ENCODE peak calls at places on chromosomes 12 and 14, in eight cellular contexts. R is psoas muscle; K is left lung; C is brain microvascular endothelial cell; T is pancreas; A is CD8-positive, alpha-beta T cell; O is heart left ventricle; F is CD4-positive, alpha-beta T cell. V is an unnamed sample.

GRCh38 chr12:50222275-50222783 is 55.2 kb upstream of the CERS5 start:
- DNase-seq in O (peak), F (no peak), C (peak), T (no peak), A (no peak), K (no peak), R (no peak), V (no peak)

GRCh38 chr12:59808317-59808910 is 212.6 kb downstream of the SLC16A7 start:
- DNase-seq in F (no peak), C (no peak), A (no peak), T (no peak), O (no peak), K (no peak), R (no peak), V (no peak)

GRCh38 chr14:37230551-37231194 is 32.9 kb downstream of the MIPOL1 start:
- DNase-seq in R (no peak), O (no peak), C (peak), K (no peak), F (no peak), A (no peak), T (no peak), V (no peak)

GRCh38 chr14:75977544-75977943 is 4.3 kb downstream of the TGFB3 start:
- DNase-seq in A (no peak), R (no peak), C (no peak), K (no peak), F (no peak), T (no peak), O (no peak), V (no peak)

GRCh38 chr12:617304-617915 is 45.8 kb downstream of the NINJ2 start:
- DNase-seq in C (no peak), K (peak), O (peak), A (no peak), F (no peak), T (no peak), R (peak), V (no peak)

GRCh38 chr12:76455582-76456345 is 103.8 kb downstream of the OSBPL8 start:
- DNase-seq in O (no peak), F (no peak), T (no peak), C (peak), A (no peak), K (no peak), R (no peak), V (no peak)

GRCh38 chr14:99575043-99576023 is 28.7 kb downstream of the CCDC85C start:
- DNase-seq in O (peak), F (no peak), C (no peak), T (peak), A (no peak), K (peak), R (no peak), V (no peak)

GRCh38 chr12:5200276-5201087 is 156.8 kb downstream of the KCNA5 start:
- DNase-seq in T (peak), O (peak), A (no peak), K (peak), C (peak), R (peak), F (no peak), V (no peak)

GRCh38 chr14:51368721-51369163 is 128.7 kb downstream of the TMX1 start:
- DNase-seq in C (peak), O (peak), K (no peak), F (no peak), T (no peak), A (no peak), R (no peak), V (no peak)

GRCh38 chr12:132662901-132663755 is 24.0 kb downstream of the POLE start:
- DNase-seq in O (no peak), A (no peak), F (no peak), C (no peak), T (no peak), K (no peak), R (no peak), V (no peak)

GRCh38 chr14:64956697-64957412 is 14.3 kb upstream of the GPX2 start:
- DNase-seq in F (no peak), O (no peak), T (peak), A (no peak), R (no peak), K (no peak), C (no peak), V (no peak)

GRCh38 chr12:130828895-130829294 is 10.2 kb downstream of the STX2 start:
- DNase-seq in F (no peak), C (no peak), T (no peak), A (no peak), O (no peak), K (no peak), R (no peak), V (no peak)
- H3K27ac ChIP-seq in F (no peak), C (no peak), T (no peak), A (no peak), O (no peak), K (no peak), R (no peak), V (no peak)

GRCh38 chr12:120689397-120690082 is 2.6 kb downstream of the MLEC start:
- DNase-seq in C (peak), R (no peak), A (no peak), O (no peak), K (no peak), T (no peak), F (no peak), V (no peak)
- H3K27ac ChIP-seq in C (no peak), R (peak), A (no peak), O (peak), K (no peak), T (no peak), F (no peak), V (no peak)

GRCh38 chr14:49970474-49971147 is 77.7 kb downstream of the ARF6 start:
- DNase-seq in T (no peak), A (no peak), R (no peak), C (peak), K (no peak), O (peak), F (no peak), V (no peak)

GRCh38 chr14:49972199-49972671 is 79.4 kb downstream of the ARF6 start:
- DNase-seq in A (no peak), R (no peak), T (no peak), C (no peak), O (peak), K (no peak), F (no peak), V (no peak)

GRCh38 chr14:49971156-49972141 is 78.6 kb downstream of the ARF6 start:
- DNase-seq in A (peak), K (no peak), R (no peak), C (no peak), T (no peak), O (no peak), F (peak), V (no peak)

GRCh38 chr14:49966971-49967630 is 74.2 kb downstream of the ARF6 start:
- DNase-seq in O (no peak), F (no peak), A (no peak), C (no peak), K (no peak), R (no peak), T (no peak), V (no peak)

DNA sequence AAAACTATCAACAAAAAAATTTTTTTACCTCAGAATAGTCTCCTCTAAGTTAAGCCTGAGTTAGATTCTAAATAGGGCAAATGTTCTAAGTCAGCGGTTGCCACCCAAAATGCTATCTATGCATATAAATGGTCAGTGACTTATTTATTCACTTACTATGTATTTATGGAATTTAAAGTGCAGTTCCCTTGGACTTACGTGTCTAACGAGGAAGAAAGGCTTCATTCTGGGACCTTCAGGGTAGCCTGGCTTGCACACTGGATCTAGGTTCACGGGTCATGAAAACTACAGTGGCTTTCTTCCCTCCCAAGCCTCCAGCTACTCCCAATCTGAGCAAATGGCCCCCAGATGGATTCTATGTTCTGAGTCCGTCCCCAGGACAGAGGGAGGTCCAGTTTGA is 77.1 kb downstream of the ARF6 start:
- DNase-seq in O (no peak), F (no peak), C (no peak), R (no peak), T (no peak), K (no peak), A (no peak), V (no peak)
- H3K27ac ChIP-seq in O (peak), F (peak), C (peak), R (peak), T (peak), K (peak), A (peak), V (no peak)

DNA sequence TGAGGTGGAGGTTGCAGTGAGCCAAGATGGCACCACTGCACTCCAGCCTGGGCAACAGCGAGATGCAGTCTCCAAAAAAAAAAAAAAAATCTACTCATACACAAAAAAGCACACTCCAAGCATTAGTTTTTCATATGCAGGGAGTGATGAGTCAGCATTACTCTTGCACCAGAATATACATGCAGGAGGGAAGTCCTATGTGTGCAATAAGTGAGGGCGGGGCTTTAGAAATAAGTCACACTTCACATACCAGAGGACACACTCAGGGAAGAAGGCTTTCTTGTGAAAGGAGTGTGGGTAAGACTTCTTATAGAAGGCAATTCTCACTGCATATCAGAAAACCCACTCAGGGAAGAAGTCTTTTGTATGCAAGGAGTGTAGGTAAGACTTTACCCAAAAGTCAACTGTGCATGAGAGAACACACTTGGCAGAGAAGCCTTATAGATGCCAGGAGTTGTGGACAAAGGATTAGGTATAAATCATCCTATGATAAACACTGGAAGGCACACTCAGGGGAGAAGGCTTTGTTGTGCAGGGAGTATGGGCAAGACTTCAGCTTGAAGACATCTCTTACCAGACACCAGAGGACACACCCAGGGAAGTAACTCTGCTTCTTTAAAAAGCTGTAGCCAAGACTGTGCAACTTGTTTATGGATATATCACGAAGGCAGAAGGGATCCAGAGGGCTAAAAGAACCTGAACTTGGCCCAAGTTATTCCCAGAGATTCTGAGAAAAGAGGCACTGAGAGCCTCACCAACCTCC is 50.5 kb downstream of the ATF7 start:
- DNase-seq in O (no peak), R (no peak), F (no peak), A (no peak), T (no peak), C (peak), K (no peak), V (no peak)
- H3K27ac ChIP-seq in O (no peak), R (no peak), F (no peak), A (no peak), T (no peak), C (no peak), K (peak), V (no peak)

GRCh38 chr12:71837356-71837755 is 2.2 kb upstream of the TBC1D15 start:
- DNase-seq in R (no peak), F (no peak), C (no peak), A (no peak), T (no peak), O (no peak), K (no peak), V (no peak)

GRCh38 chr12:71838661-71839060 is 898 bp upstream of the TBC1D15 start:
- DNase-seq in C (no peak), F (no peak), O (no peak), A (no peak), T (no peak), R (no peak), K (no peak), V (no peak)

GRCh38 chr12:71840226-71840847 is 778 bp downstream of the TBC1D15 start:
- DNase-seq in T (no peak), R (no peak), A (peak), K (no peak), F (no peak), O (no peak), C (peak), V (no peak)

DNA sequence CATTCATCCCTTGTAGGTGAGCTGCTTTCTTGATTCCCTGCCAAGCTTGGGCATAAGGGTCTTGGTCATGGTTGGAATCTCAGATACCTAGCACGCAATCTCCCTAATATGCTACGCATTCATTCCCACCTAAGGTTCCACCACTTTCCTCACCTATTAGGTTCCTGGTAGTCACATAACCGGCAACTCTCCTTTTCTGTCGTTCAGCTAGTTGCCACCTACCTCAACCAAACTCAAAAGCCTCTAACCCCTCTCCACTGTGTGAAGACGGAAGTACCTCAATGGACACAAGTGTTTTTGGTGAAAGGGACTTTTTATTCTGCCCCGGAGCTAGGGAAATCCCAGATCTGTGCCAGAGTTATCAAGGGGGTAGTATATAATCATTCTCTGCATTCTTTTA is 1.3 kb upstream of the TBC1D15 start:
- DNase-seq in K (no peak), T (no peak), A (no peak), C (no peak), R (no peak), O (no peak), F (no peak), V (no peak)
- H3K27ac ChIP-seq in K (no peak), T (no peak), A (peak), C (no peak), R (peak), O (no peak), F (peak), V (no peak)